ENCODE peak calls at places on chromosome 6, in eight cellular contexts. X is kidney, O is tibial nerve, R is omental fat pad, D is foreskin keratinocyte, M is cardiac fibroblast, Y is neural crest cell, W is ovary. J is an unnamed sample.

GRCh38 chr6:21947751-21948386 is 349.0 kb downstream of the PRL start:
- DNase-seq in M (no peak), W (no peak), X (no peak), Y (no peak), R (no peak), D (no peak), O (no peak), J (no peak)

GRCh38 chr6:151641028-151641427 is 147.2 kb downstream of the CCDC170 start:
- DNase-seq in O (no peak), X (no peak), M (no peak), D (no peak), R (no peak), Y (no peak), W (no peak), J (no peak)

GRCh38 chr6:135438907-135439535 is 58.5 kb downstream of the AHI1 start:
- DNase-seq in X (no peak), D (peak; percentile 38), R (no peak), W (no peak), Y (no peak), O (no peak), M (peak; percentile 46), J (no peak)

GRCh38 chr6:149284904-149285303 is 32.6 kb upstream of the TAB2 start:
- DNase-seq in W (no peak), D (peak; percentile 56), M (no peak), O (no peak), Y (no peak), R (no peak), X (no peak), J (no peak)

GRCh38 chr6:148328876-148329567 is 13.6 kb upstream of the SASH1 start:
- DNase-seq in X (no peak), Y (no peak), R (no peak), M (no peak), D (no peak), O (no peak), W (no peak), J (no peak)

GRCh38 chr6:50816947-50817637 is 1.6 kb upstream of the TFAP2B start:
- DNase-seq in M (no peak), O (no peak), W (no peak), D (peak; percentile 13), R (no peak), Y (no peak), X (no peak), J (no peak)

GRCh38 chr6:132673376-132674094 is 14.6 kb upstream of the TAAR1 start:
- DNase-seq in M (no peak), O (no peak), Y (no peak), X (no peak), W (no peak), D (no peak), R (no peak), J (no peak)

GRCh38 chr6:52663120-52663934 is 7.6 kb upstream of the TMEM14A start:
- DNase-seq in Y (peak; percentile 37), D (no peak), O (no peak), M (peak; percentile 89), X (no peak), R (no peak), W (peak; percentile 44), J (peak; percentile 62)

GRCh38 chr6:107657755-107658461 is 166.2 kb downstream of the SCML4 start:
- DNase-seq in W (no peak), M (peak; percentile 57), X (peak; percentile 92), Y (no peak), O (no peak), R (no peak), D (no peak), J (no peak)

GRCh38 chr6:34247481-34248197 is 1.2 kb downstream of the SMIM29 start:
- DNase-seq in Y (no peak), X (peak; percentile 73), R (no peak), O (no peak), M (no peak), D (no peak), W (no peak), J (no peak)

GRCh38 chr6:161727063-161727462 is 453.2 kb upstream of the AGPAT4 start:
- DNase-seq in D (no peak), R (no peak), Y (no peak), O (no peak), X (no peak), W (no peak), M (no peak), J (no peak)

GRCh38 chr6:28807682-28808280 is 116.0 kb downstream of the TRIM27 start:
- DNase-seq in D (peak; percentile 76), W (no peak), O (no peak), R (no peak), X (no peak), M (peak; percentile 88), Y (no peak), J (no peak)

GRCh38 chr6:115773741-115774140 is 286.9 kb downstream of the FRK start:
- DNase-seq in M (no peak), D (no peak), W (no peak), Y (no peak), R (no peak), X (no peak), O (no peak), J (no peak)

GRCh38 chr6:52495859-52496396 is 75.8 kb downstream of the EFHC1 start:
- DNase-seq in X (no peak), D (no peak), W (no peak), M (peak; percentile 22), O (no peak), Y (no peak), R (no peak), J (no peak)

GRCh38 chr6:132020138-132020551 is 69.0 kb upstream of the CCN2 start:
- DNase-seq in Y (no peak), R (no peak), X (peak; percentile 66), O (peak; percentile 33), M (peak; percentile 48), W (peak; percentile 57), D (no peak), J (no peak)

GRCh38 chr6:43747734-43748133 is 22.3 kb upstream of the VEGFA start:
- DNase-seq in R (no peak), M (no peak), W (no peak), D (no peak), O (no peak), Y (no peak), X (no peak), J (no peak)

GRCh38 chr6:18317850-18318249 is 53.5 kb upstream of the DEK start:
- DNase-seq in R (no peak), O (no peak), W (no peak), M (no peak), D (no peak), Y (no peak), X (no peak), J (no peak)

GRCh38 chr6:33592595-33593413 is 12.7 kb upstream of the BAK1 start:
- DNase-seq in X (peak; percentile 96), Y (peak; percentile 43), M (no peak), O (no peak), D (no peak), R (no peak), W (no peak), J (no peak)

GRCh38 chr6:169312658-169313346 is 59.2 kb upstream of the THBS2 start:
- DNase-seq in R (no peak), Y (no peak), M (peak; percentile 53), X (no peak), D (no peak), W (peak; percentile 50), O (no peak), J (no peak)
- TF ChIP-seq CTCF in R (no peak), Y (no peak), M (no peak), X (no peak), D (no peak), W (no peak), O (no peak), J (no peak)

GRCh38 chr6:124400600-124400999 is 561.6 kb upstream of the RNF217 start:
- DNase-seq in X (no peak), R (no peak), W (no peak), O (no peak), D (no peak), Y (no peak), M (no peak), J (no peak)
- TF ChIP-seq CTCF in X (no peak), R (no peak), W (no peak), O (no peak), D (no peak), Y (peak; percentile 36), M (no peak), J (no peak)

DNA sequence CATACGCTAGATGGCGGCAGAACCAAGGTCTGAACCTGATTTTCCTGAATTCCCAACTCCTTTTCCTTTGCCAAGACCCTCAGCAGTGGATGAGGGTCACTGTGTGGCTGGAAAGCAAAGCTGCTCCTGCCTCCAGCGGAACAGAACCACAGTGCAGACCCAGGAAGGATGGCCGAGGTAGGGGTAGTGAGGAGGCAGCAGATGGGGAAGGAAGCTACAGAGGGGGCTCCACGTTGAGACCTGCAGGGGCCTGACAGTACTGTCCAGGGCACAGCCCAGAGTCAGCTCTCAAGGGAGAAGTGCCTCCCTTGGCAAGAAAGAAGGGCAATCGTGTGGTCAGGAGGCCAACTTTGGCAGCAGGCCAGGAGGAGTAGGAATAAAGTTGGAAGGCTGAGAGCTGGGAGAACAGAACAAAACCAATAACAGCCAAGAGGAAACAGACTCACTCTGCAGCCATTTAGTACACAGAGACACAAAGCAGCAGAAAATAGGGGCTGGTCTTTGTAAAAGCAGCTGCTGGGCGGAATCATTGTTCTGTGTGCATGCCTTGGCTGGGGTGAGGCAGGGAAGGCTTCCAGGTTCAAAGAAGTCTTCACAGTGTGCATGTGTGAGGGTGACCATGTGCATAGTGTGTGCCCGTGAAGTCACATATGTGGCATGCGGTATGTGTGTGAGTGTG is 3.1 kb downstream of the GABRR2 start:
- DNase-seq in X (peak; percentile 81), O (peak; percentile 58), R (peak; percentile 48), D (peak; percentile 19), Y (peak; percentile 30), M (peak; percentile 86), W (peak; percentile 69), J (no peak)
- TF ChIP-seq CTCF in X (no peak), O (peak; percentile 45), R (no peak), D (peak; percentile 67), Y (peak; percentile 52), M (peak; percentile 64), W (no peak), J (peak; percentile 68)

GRCh38 chr6:124857746-124858145 is 104.5 kb upstream of the RNF217 start:
- DNase-seq in D (no peak), Y (no peak), R (no peak), M (no peak), X (no peak), O (no peak), W (no peak), J (no peak)

GRCh38 chr6:124858564-124858963 is 103.7 kb upstream of the RNF217 start:
- DNase-seq in X (no peak), Y (no peak), M (no peak), W (no peak), O (no peak), D (no peak), R (no peak), J (no peak)

GRCh38 chr6:124859366-124859765 is 102.9 kb upstream of the RNF217 start:
- DNase-seq in O (no peak), R (no peak), D (no peak), X (no peak), Y (no peak), M (no peak), W (no peak), J (no peak)

DNA sequence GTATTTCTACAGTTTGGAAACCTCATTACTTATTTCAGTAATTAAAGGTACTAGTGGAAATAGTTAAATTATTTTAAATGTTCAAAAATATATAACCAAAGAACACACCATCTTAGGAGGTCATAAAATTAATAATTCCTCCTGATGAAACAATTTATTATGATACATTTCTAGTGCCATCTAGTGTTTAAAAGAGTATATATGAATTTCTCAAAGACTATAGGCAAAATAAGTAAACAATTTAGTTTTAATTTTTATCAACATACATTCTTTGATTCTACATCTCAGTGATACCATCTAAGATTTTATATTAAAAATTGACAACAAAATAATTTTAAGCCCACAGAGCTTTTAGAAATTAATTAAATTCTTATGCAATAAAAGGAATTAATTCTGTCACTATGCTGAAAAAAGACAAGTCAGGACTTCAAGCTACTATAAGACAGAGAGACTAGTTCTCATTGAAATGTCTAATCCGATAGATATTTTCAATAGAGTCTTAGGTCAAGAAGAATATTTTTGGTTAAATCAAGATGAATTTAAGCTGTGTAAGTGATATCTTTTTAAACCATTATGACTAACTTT is 107.8 kb upstream of the RNF217 start:
- DNase-seq in W (no peak), D (no peak), O (no peak), R (no peak), Y (no peak), X (no peak), M (peak; percentile 18), J (no peak)
- TF ChIP-seq CTCF in W (no peak), D (peak; percentile 61), O (no peak), R (no peak), Y (peak; percentile 68), X (no peak), M (peak; percentile 28), J (peak; percentile 9)